ENCODE peak calls at places on chromosomes 2 and 18, in nine cellular contexts. Z is epithelial cell of esophagus, O is hepatocyte, V is AG04450, J is AG09309, A is NB4, M is IMR-90, B is bronchial epithelial cell, L is pancreas. H is an unnamed sample.

GRCh38 chr2:38554973-38555595 is 47.6 kb downstream of the HNRNPLL start:
- DNase-seq in Z (peak), O (no peak), V (no peak), J (no peak), A (peak), M (peak), B (peak), L (no peak), H (no peak)

GRCh38 chr2:191631754-191632153 is 46.2 kb upstream of the NABP1 start:
- DNase-seq in Z (peak), O (peak), V (no peak), J (no peak), A (no peak), M (peak), B (peak), L (no peak), H (no peak)

GRCh38 chr2:12061785-12062184 is 315.4 kb downstream of the LPIN1 start:
- DNase-seq in Z (no peak), O (peak), V (no peak), J (no peak), A (no peak), M (no peak), B (no peak), L (no peak), H (no peak)

GRCh38 chr18:46035701-46036680 is 36.1 kb downstream of the PSTPIP2 start:
- DNase-seq in Z (no peak), O (no peak), V (no peak), J (no peak), A (no peak), M (peak), B (no peak), L (no peak), H (no peak)

GRCh38 chr2:42979416-42979869 is 187.1 kb upstream of the HAAO start:
- DNase-seq in Z (no peak), O (peak), V (no peak), J (no peak), A (no peak), M (no peak), B (no peak), L (peak), H (no peak)

GRCh38 chr2:112021781-112022231 is 33.3 kb upstream of the TMEM87B start:
- DNase-seq in Z (no peak), O (no peak), V (no peak), J (no peak), A (no peak), M (peak), B (peak), L (no peak), H (no peak)

GRCh38 chr2:231960810-231961348 is 634 bp upstream of the DIS3L2 start:
- DNase-seq in Z (no peak), O (no peak), V (no peak), J (no peak), A (no peak), M (no peak), B (no peak), L (no peak), H (no peak)

GRCh38 chr2:13240789-13241487 is 524.2 kb downstream of the TRIB2 start:
- DNase-seq in Z (no peak), O (no peak), V (no peak), J (no peak), A (no peak), M (no peak), B (no peak), L (no peak), H (no peak)

GRCh38 chr2:148552675-148553331 is 91.7 kb upstream of the EPC2 start:
- DNase-seq in Z (no peak), O (no peak), V (no peak), J (no peak), A (peak), M (peak), B (no peak), L (no peak), H (no peak)

GRCh38 chr2:85326946-85327756 is 638 bp downstream of the TGOLN2 start:
- DNase-seq in Z (peak), O (peak), V (no peak), J (no peak), A (peak), M (peak), B (peak), L (peak), H (no peak)

GRCh38 chr2:85324639-85325465 is 2.9 kb downstream of the TGOLN2 start:
- DNase-seq in Z (peak), O (peak), V (no peak), J (no peak), A (peak), M (peak), B (peak), L (peak), H (no peak)

GRCh38 chr2:85323351-85323987 is 4.3 kb downstream of the TGOLN2 start:
- DNase-seq in Z (no peak), O (no peak), V (no peak), J (no peak), A (no peak), M (no peak), B (no peak), L (no peak), H (no peak)

GRCh38 chr2:85326406-85326945 is 1.3 kb downstream of the TGOLN2 start:
- DNase-seq in Z (peak), O (no peak), V (no peak), J (no peak), A (peak), M (peak), B (peak), L (no peak), H (no peak)

GRCh38 chr2:85325466-85325811 is 2.4 kb downstream of the TGOLN2 start:
- DNase-seq in Z (no peak), O (no peak), V (no peak), J (no peak), A (no peak), M (no peak), B (no peak), L (no peak), H (no peak)
- H3K4me3 ChIP-seq in Z (peak), O (peak), V (peak), J (peak), A (peak), M (peak), B (peak), L (peak), H (peak)

DNA sequence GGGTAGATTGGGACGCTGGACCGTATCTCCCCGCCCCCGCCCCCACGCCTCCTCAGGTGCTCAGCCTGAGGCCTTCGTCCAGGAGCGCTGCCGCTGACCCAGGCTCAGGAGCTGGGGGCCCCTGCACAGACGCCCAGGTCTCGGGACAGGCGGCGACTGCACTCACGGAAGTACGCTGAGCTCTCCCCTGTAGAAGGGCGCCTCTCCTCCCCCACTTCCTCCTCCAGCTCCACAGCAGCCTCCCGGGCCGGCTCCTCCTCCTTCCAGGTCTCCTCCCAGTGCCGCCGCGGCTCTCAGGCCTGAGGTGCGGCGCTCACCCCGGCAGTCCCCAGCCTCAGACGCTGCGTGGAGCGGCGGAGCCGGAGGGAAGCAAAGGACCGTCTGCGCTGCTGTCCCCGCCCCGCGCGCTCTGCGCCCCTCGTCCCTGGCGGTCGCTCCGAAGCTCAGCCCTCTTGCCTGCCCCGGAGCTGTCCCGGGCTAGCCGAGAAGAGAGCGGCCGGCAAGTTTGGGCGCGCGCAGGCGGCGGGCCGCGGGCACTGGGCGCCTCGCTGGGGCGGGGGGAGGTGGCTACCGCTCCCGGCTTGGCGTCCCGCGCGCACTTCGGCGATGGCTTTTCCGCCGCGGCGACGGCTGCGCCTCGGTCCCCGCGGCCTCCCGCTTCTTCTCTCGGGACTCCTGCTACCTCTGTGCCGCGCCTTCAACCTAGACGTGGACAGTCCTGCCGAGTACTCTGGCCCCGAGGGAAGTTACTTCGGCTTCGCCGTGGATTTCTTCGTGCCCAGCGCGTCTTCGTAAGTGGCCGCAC is at the start of gene ITGAV:
- DNase-seq in Z (peak), O (peak), V (peak), J (peak), A (peak), M (peak), B (peak), L (peak), H (peak)
- TF ChIP-seq CTCF in Z (no peak), O (no peak), V (no peak), J (no peak), A (no peak), M (no peak), B (no peak), L (no peak), H (no peak)

GRCh38 chr2:66582975-66583842 is 148.3 kb downstream of the MEIS1 start:
- DNase-seq in Z (no peak), O (no peak), V (no peak), J (no peak), A (no peak), M (peak), B (no peak), L (peak), H (no peak)
- H3K4me3 ChIP-seq in Z (no peak), O (no peak), V (peak), J (no peak), A (no peak), M (peak), B (no peak), L (peak), H (no peak)

GRCh38 chr2:198314559-198315153 is 510.3 kb downstream of the PLCL1 start:
- DNase-seq in Z (peak), O (peak), V (peak), J (peak), A (peak), M (peak), B (peak), L (no peak), H (peak)
- TF ChIP-seq CTCF in Z (peak), O (peak), V (peak), J (peak), A (peak), M (peak), B (peak), L (peak), H (peak)

GRCh38 chr2:175234153-175234552 is 52.6 kb upstream of the ATP5MC3 start:
- DNase-seq in Z (no peak), O (peak), V (no peak), J (no peak), A (peak), M (no peak), B (no peak), L (no peak), H (no peak)
- H3K4me3 ChIP-seq in Z (no peak), O (no peak), V (no peak), J (no peak), A (no peak), M (no peak), B (no peak), L (no peak), H (no peak)

GRCh38 chr18:33440011-33440383 is 524 bp downstream of the CCDC178 start:
- DNase-seq in Z (peak), O (peak), V (no peak), J (no peak), A (no peak), M (peak), B (peak), L (peak), H (peak)
- TF ChIP-seq CTCF in Z (peak), O (peak), V (peak), J (no peak), A (no peak), M (peak), B (peak), L (peak), H (peak)

GRCh38 chr2:10129490-10129889 is 7.0 kb downstream of the RRM2 start:
- DNase-seq in Z (no peak), O (no peak), V (no peak), J (no peak), A (no peak), M (no peak), B (no peak), L (no peak), H (no peak)

GRCh38 chr2:10124538-10125045 is 2.1 kb downstream of the RRM2 start:
- DNase-seq in Z (peak), O (peak), V (peak), J (no peak), A (peak), M (peak), B (peak), L (peak), H (peak)

GRCh38 chr2:10125842-10126596 is 3.5 kb downstream of the RRM2 start:
- DNase-seq in Z (no peak), O (no peak), V (no peak), J (no peak), A (no peak), M (no peak), B (no peak), L (no peak), H (no peak)

GRCh38 chr2:10128420-10128819 is 5.9 kb downstream of the RRM2 start:
- DNase-seq in Z (no peak), O (no peak), V (no peak), J (no peak), A (no peak), M (no peak), B (no peak), L (no peak), H (no peak)

DNA sequence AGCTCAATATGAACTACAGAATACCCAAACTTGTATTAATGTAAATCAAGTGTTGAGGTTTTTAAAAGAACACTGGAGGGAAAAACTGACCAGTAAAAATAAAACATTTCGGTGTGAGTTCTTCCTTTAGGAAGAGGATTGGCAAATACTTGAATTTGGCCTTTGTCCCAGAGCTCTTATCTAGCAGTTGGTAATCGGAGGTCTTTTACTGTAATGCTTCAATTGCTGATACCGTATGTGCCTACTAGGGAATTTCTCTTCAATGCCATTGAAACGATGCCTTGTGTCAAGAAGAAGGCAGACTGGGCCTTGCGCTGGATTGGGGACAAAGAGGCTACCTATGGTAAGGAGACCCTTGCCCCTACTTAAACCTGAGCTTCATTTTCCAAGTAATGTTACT is 4.1 kb downstream of the RRM2 start:
- DNase-seq in Z (no peak), O (no peak), V (no peak), J (no peak), A (no peak), M (peak), B (no peak), L (no peak), H (no peak)
- H3K4me3 ChIP-seq in Z (no peak), O (no peak), V (no peak), J (no peak), A (peak), M (no peak), B (no peak), L (no peak), H (no peak)

GRCh38 chr2:161316686-161317085 is 8.5 kb downstream of the PSMD14 start:
- DNase-seq in Z (no peak), O (no peak), V (no peak), J (no peak), A (no peak), M (peak), B (no peak), L (no peak), H (no peak)

GRCh38 chr2:161312996-161313395 is 4.8 kb downstream of the PSMD14 start:
- DNase-seq in Z (peak), O (no peak), V (no peak), J (no peak), A (no peak), M (peak), B (peak), L (no peak), H (no peak)

GRCh38 chr2:161315380-161315779 is 7.2 kb downstream of the PSMD14 start:
- DNase-seq in Z (no peak), O (no peak), V (no peak), J (no peak), A (no peak), M (no peak), B (no peak), L (no peak), H (no peak)
- TF ChIP-seq CTCF in Z (no peak), O (no peak), V (no peak), J (no peak), A (no peak), M (no peak), B (no peak), L (no peak), H (no peak)

GRCh38 chr2:233384017-233384416 is 29.7 kb downstream of the DGKD start:
- DNase-seq in Z (no peak), O (no peak), V (no peak), J (no peak), A (peak), M (no peak), B (no peak), L (no peak), H (no peak)

GRCh38 chr2:233387225-233387624 is 32.9 kb downstream of the DGKD start:
- DNase-seq in Z (no peak), O (no peak), V (peak), J (no peak), A (no peak), M (no peak), B (no peak), L (no peak), H (no peak)

GRCh38 chr2:233384811-233385488 is 30.7 kb downstream of the DGKD start:
- DNase-seq in Z (peak), O (no peak), V (no peak), J (no peak), A (no peak), M (no peak), B (peak), L (no peak), H (no peak)

GRCh38 chr2:233386382-233387041 is 32.2 kb downstream of the DGKD start:
- DNase-seq in Z (peak), O (no peak), V (no peak), J (no peak), A (no peak), M (peak), B (peak), L (no peak), H (no peak)

GRCh38 chr2:233385489-233386044 is 31.3 kb downstream of the DGKD start:
- DNase-seq in Z (no peak), O (no peak), V (no peak), J (no peak), A (no peak), M (no peak), B (no peak), L (no peak), H (no peak)
- H3K4me3 ChIP-seq in Z (no peak), O (no peak), V (no peak), J (no peak), A (no peak), M (no peak), B (no peak), L (no peak), H (no peak)

GRCh38 chr2:162560291-162560690 is 216.4 kb downstream of the GCA start:
- DNase-seq in Z (no peak), O (no peak), V (no peak), J (no peak), A (no peak), M (no peak), B (no peak), L (no peak), H (no peak)
- TF ChIP-seq CTCF in Z (no peak), O (no peak), V (no peak), J (no peak), A (no peak), M (no peak), B (no peak), L (no peak), H (no peak)